ENCODE peak calls at places on chromosomes 5 and 9, in eight cellular contexts. E, R, I, V, T, K, Z and S are unnamed samples.
A peak's percentile ranks its signal among the peaks of the same experiment; 100 is the strongest.

GRCh38 chr9:95874989-95875304 is 544 bp upstream of the ERCC6L2 start:
- DNase-seq in K (peak; percentile 43), I (peak; percentile 37), Z (no peak), T (peak; percentile 47), R (peak; percentile 44), E (peak; percentile 73), V (no peak), S (no peak)

GRCh38 chr5:162497455-162497854 is 429.9 kb downstream of the GABRG2 start:
- DNase-seq in T (no peak), R (no peak), E (no peak), I (no peak), Z (no peak), V (no peak), K (no peak), S (no peak)

GRCh38 chr9:94911211-94911610 is 184.7 kb downstream of the AOPEP start:
- DNase-seq in V (no peak), E (no peak), K (no peak), T (no peak), I (no peak), R (no peak), Z (no peak), S (no peak)

GRCh38 chr5:126525630-126526245 is 69.3 kb downstream of the ALDH7A1 start:
- DNase-seq in I (no peak), E (no peak), V (no peak), K (peak; percentile 54), Z (no peak), R (no peak), T (peak; percentile 19), S (no peak)

GRCh38 chr5:139392678-139393496 is 2.0 kb downstream of the PROB1 start:
- DNase-seq in R (peak; percentile 38), T (peak; percentile 38), K (peak; percentile 48), I (no peak), E (no peak), V (no peak), Z (no peak), S (peak; percentile 67)

GRCh38 chr5:119405444-119405843 is 46.9 kb upstream of the HSD17B4 start:
- DNase-seq in R (no peak), E (no peak), T (no peak), V (no peak), Z (no peak), I (no peak), K (no peak), S (no peak)

GRCh38 chr9:120109242-120109641 is 470.7 kb downstream of the CDK5RAP2 start:
- DNase-seq in R (no peak), Z (no peak), K (no peak), I (no peak), E (peak; percentile 85), V (no peak), T (no peak), S (peak; percentile 30)

GRCh38 chr9:133876144-133876543 is 116.0 kb downstream of the VAV2 start:
- DNase-seq in R (no peak), T (no peak), I (no peak), K (no peak), Z (no peak), E (peak; percentile 55), V (no peak), S (no peak)

GRCh38 chr5:135989686-135990085 is 34.9 kb upstream of the LECT2 start:
- DNase-seq in R (no peak), K (no peak), I (no peak), V (no peak), T (no peak), E (no peak), Z (no peak), S (no peak)

GRCh38 chr5:67146981-67147380 is 49.6 kb downstream of the CD180 start:
- DNase-seq in T (no peak), V (no peak), Z (no peak), I (no peak), K (no peak), E (no peak), R (no peak), S (no peak)

GRCh38 chr9:73156593-73157187 is 5.0 kb downstream of the ANXA1 start:
- DNase-seq in I (no peak), T (no peak), E (no peak), R (no peak), K (no peak), V (no peak), Z (no peak), S (no peak)

GRCh38 chr5:100479079-100479688 is 56.0 kb upstream of the FAM174A start:
- DNase-seq in T (no peak), Z (no peak), E (no peak), K (peak; percentile 26), I (no peak), V (no peak), R (no peak), S (no peak)

GRCh38 chr5:62686692-62687091 is 108.1 kb downstream of the LRRC70 start:
- DNase-seq in I (no peak), E (no peak), V (no peak), Z (no peak), T (no peak), R (no peak), K (no peak), S (no peak)

GRCh38 chr9:7088598-7088997 is 330.8 kb downstream of the KDM4C start:
- DNase-seq in K (peak; percentile 19), E (no peak), R (no peak), I (no peak), Z (no peak), T (no peak), V (no peak), S (no peak)

GRCh38 chr5:32562841-32563240 is 22.5 kb upstream of the SUB1 start:
- DNase-seq in V (no peak), Z (no peak), E (no peak), K (no peak), T (no peak), R (no peak), I (no peak), S (no peak)

GRCh38 chr9:366620-367019 is 152.0 kb downstream of the DOCK8 start:
- DNase-seq in I (no peak), E (no peak), R (no peak), K (no peak), Z (no peak), T (no peak), V (no peak), S (no peak)

GRCh38 chr5:157290981-157291711 is 25.2 kb downstream of the CYFIP2 start:
- DNase-seq in E (no peak), R (peak; percentile 47), K (no peak), Z (peak; percentile 89), T (peak; percentile 54), I (no peak), V (no peak), S (no peak)

GRCh38 chr5:173777149-173777548 is 111.0 kb upstream of the CPEB4 start:
- DNase-seq in E (no peak), K (no peak), V (no peak), I (no peak), T (no peak), Z (no peak), R (no peak), S (no peak)

GRCh38 chr5:11046160-11046559 is 285.1 kb upstream of the DAP start:
- DNase-seq in T (no peak), E (peak; percentile 93), K (no peak), Z (no peak), V (no peak), R (peak; percentile 16), I (no peak), S (no peak)
- TF ChIP-seq CTCF in T (no peak), E (peak; percentile 89), K (no peak), Z (no peak), V (no peak), R (peak; percentile 51), I (no peak), S (no peak)

DNA sequence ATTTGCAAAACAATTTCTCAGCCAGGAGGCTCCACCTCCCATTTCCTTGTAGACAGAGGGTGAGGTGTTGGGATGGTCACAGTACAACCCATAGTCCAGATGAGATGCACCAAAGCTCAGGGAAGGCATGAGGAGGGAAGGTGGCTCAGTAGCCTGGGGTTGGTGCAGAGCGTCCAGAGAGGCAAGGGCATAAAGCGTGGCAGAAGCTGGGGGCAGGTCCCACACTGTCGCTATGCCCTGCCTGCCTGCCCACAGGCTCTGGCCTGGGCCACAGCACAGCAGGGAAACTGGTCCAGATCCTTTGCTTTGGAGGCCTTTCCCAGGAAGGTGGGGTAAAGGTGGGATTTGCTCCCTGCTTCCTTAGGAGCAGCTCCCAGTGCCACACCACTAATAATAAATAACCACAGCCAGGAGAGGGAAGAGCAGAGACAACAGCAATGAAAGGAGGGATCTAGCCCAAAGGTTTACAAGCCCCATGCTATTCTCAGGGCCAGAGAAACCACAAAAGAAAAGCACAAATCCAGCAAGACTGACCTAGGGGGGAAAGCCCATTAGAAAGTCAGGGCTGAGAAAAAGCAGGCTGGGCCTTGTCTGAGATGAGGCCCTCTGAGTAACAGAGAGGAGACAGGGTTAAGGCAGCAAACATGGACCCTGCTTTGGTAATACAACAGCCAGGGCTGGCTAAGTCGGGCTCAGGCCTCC is 27.2 kb downstream of the PCDHGC5 start:
- DNase-seq in E (no peak), R (no peak), V (no peak), Z (no peak), T (no peak), I (no peak), K (no peak), S (no peak)
- TF ChIP-seq CTCF in E (no peak), R (no peak), V (no peak), Z (no peak), T (no peak), I (no peak), K (no peak), S (no peak)

DNA sequence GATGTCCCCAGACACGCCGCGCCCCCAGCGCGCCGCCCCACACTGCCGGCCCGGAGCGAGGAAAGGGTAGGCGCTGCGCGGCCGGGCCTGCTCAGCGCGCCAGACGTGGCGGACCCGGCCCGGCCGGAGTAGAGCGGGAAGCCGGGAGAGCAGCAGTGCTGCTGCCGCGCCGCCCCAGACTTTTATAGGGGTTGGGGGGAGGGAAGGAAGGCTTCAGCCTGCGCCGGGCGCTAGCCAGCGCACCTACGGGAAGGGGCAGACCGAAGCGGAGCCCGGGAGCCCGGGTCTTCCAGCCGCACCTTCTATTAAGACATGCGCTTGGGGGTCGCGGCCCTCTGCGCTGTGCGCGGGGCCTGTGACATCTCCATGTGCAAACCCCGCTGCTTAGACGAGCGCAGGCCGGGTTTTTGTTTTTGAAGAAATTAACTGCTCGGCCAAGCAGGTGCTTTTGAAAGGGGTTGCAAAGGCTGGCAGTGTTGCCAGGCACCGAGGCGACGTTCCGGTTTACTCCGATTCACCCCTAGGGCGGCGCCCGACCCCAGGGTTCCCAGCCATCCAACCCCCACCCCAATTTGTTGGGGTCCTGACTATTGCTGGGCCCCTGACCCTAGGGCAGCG is 361 bp upstream of the PAX5 start:
- DNase-seq in I (no peak), R (no peak), E (no peak), V (no peak), K (no peak), Z (no peak), T (no peak), S (no peak)
- TF ChIP-seq CTCF in I (no peak), R (peak; percentile 21), E (peak; percentile 32), V (no peak), K (no peak), Z (peak; percentile 25), T (no peak), S (peak; percentile 46)

DNA sequence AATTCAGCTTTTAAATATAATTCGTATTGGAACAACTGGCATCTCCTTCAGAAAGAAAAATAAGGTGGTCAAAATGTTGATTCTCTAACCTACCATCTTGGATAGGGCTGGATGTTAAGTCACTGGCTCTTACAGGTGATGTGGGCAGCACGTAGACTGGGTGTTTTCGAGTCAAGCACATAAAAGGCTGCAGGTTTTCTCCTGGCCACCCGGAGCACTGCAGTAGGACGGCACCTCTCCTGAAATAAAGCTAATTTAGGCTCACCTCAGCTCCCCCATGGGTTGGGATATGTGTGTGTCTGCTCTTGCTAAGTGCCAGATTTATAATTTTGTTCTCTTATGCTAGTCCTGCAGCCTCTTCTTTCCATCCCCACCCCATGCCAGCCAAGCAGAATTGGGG is 80.3 kb downstream of the IQGAP2 start:
- DNase-seq in V (no peak), I (no peak), T (no peak), Z (no peak), R (no peak), E (no peak), K (no peak), S (no peak)
- TF ChIP-seq CTCF in V (no peak), I (no peak), T (no peak), Z (no peak), R (peak; percentile 35), E (peak; percentile 34), K (no peak), S (peak; percentile 21)